ENCODE peak calls at places on chromosomes 1 and 21, in seven cellular contexts. S is nephron progenitor cell, H is astrocyte of the spinal cord, N is heart right ventricle, G is endodermal cell, F is MCF 10A, R is lower leg skin. E is an unnamed sample.

GRCh38 chr21:43578677-43579313 is 80.5 kb downstream of the HSF2BP start:
- DNase-seq in F (no peak), N (no peak), H (no peak), S (no peak), R (no peak), G (no peak), E (no peak)

GRCh38 chr1:209827384-209828261 is at the start of gene UTP25:
- DNase-seq in N (peak; percentile 90), F (peak; percentile 99), S (peak; percentile 87), G (peak; percentile 97), H (peak; percentile 96), R (peak; percentile 97), E (peak; percentile 91)

GRCh38 chr1:67892451-67893125 is 59.3 kb upstream of the GNG12 start:
- DNase-seq in F (no peak), S (no peak), R (no peak), G (no peak), N (no peak), H (peak; percentile 43), E (no peak)

GRCh38 chr1:16905112-16905855 is 9.5 kb downstream of the RNU1-2 start:
- DNase-seq in S (peak; percentile 37), G (peak; percentile 82), R (peak; percentile 86), H (peak; percentile 94), F (peak; percentile 89), N (no peak), E (peak; percentile 63)

GRCh38 chr1:180953791-180954721 is 41.4 kb downstream of the KIAA1614 start:
- DNase-seq in S (no peak), N (peak; percentile 78), H (peak; percentile 43), R (peak; percentile 93), F (no peak), G (no peak), E (no peak)

GRCh38 chr1:91568261-91568660 is 67.6 kb downstream of the CDC7 start:
- DNase-seq in F (no peak), S (no peak), N (no peak), G (no peak), H (no peak), R (no peak), E (no peak)

GRCh38 chr1:160070243-160071163 is 543 bp upstream of the KCNJ10 start:
- DNase-seq in G (peak; percentile 97), H (peak; percentile 54), F (no peak), S (peak; percentile 94), N (peak; percentile 82), R (peak; percentile 95), E (no peak)

GRCh38 chr1:29331731-29332130 is 95.4 kb downstream of the PTPRU start:
- DNase-seq in R (no peak), F (no peak), S (no peak), H (no peak), G (no peak), N (no peak), E (no peak)

GRCh38 chr1:40625076-40625475 is 40.4 kb downstream of the RIMS3 start:
- DNase-seq in H (peak; percentile 4), F (peak; percentile 55), S (no peak), N (peak; percentile 36), R (peak; percentile 61), G (peak; percentile 69), E (no peak)

GRCh38 chr1:50422946-50423669 is at the start of gene DMRTA2:
- DNase-seq in H (no peak), N (no peak), F (no peak), G (peak; percentile 91), R (no peak), S (peak; percentile 54), E (no peak)

GRCh38 chr1:6646499-6647148 is 22.0 kb downstream of the THAP3 start:
- DNase-seq in R (no peak), N (no peak), S (no peak), H (peak; percentile 52), G (peak; percentile 72), F (peak; percentile 48), E (no peak)

GRCh38 chr1:45552309-45552708 is 1.7 kb downstream of the AKR1A1 start:
- DNase-seq in F (peak; percentile 81), S (no peak), G (no peak), N (no peak), H (no peak), R (no peak), E (no peak)

GRCh38 chr1:119046429-119047039 is 58.4 kb upstream of the TBX15 start:
- DNase-seq in F (peak; percentile 43), S (no peak), N (no peak), H (peak; percentile 80), G (no peak), R (peak; percentile 78), E (no peak)

GRCh38 chr1:109610609-109611307 is 8.7 kb downstream of the GNAT2 start:
- DNase-seq in S (no peak), F (no peak), R (no peak), N (no peak), G (peak; percentile 66), H (peak; percentile 40), E (no peak)

GRCh38 chr1:171212607-171213347 is 27.7 kb downstream of the FMO2 start:
- DNase-seq in N (no peak), F (no peak), G (no peak), R (no peak), H (no peak), S (no peak), E (peak; percentile 75)

GRCh38 chr1:175863291-175864050 is 120.1 kb upstream of the TNR start:
- DNase-seq in S (no peak), N (no peak), G (peak; percentile 60), F (no peak), R (no peak), H (no peak), E (no peak)

GRCh38 chr21:27219068-27219467 is 252.2 kb upstream of the ADAMTS5 start:
- DNase-seq in H (peak; percentile 51), R (no peak), F (peak; percentile 82), S (no peak), N (no peak), G (no peak), E (no peak)

GRCh38 chr1:38140025-38140487 is 93.5 kb upstream of the POU3F1 start:
- DNase-seq in R (no peak), G (peak; percentile 77), S (peak; percentile 33), H (no peak), N (no peak), F (no peak), E (no peak)

GRCh38 chr1:177278626-177279390 is 108.0 kb downstream of the BRINP2 start:
- DNase-seq in G (peak; percentile 50), R (no peak), S (no peak), N (no peak), H (peak; percentile 29), F (peak; percentile 63), E (no peak)

GRCh38 chr1:112461200-112461871 is 47.4 kb upstream of the WNT2B start:
- DNase-seq in N (no peak), R (no peak), G (peak; percentile 62), H (no peak), S (no peak), F (no peak), E (peak; percentile 66)

GRCh38 chr1:59814180-59814900 is 409 bp upstream of the HOOK1 start:
- DNase-seq in G (peak; percentile 98), F (peak; percentile 98), R (peak; percentile 93), N (peak; percentile 68), H (peak; percentile 14), S (peak; percentile 88), E (peak; percentile 98)

GRCh38 chr1:159088566-159089183 is 12.1 kb upstream of the AIM2 start:
- DNase-seq in N (no peak), G (no peak), R (no peak), S (no peak), F (no peak), H (no peak), E (no peak)

GRCh38 chr1:99648107-99648506 is 2.2 kb downstream of the PALMD start:
- DNase-seq in N (peak; percentile 74), G (peak; percentile 56), F (peak; percentile 62), S (no peak), R (peak; percentile 88), H (no peak), E (no peak)
- TF ChIP-seq CTCF in N (peak; percentile 57), G (peak; percentile 62), F (no peak), S (no peak), R (no peak), H (peak; percentile 37), E (peak; percentile 50)

GRCh38 chr1:204410764-204411450 is 710 bp downstream of the PPP1R15B start:
- DNase-seq in H (peak; percentile 58), N (peak; percentile 58), S (peak; percentile 55), R (peak; percentile 93), G (no peak), F (peak; percentile 76), E (peak; percentile 25)
- TF ChIP-seq CTCF in H (no peak), N (no peak), S (no peak), R (no peak), G (no peak), F (no peak), E (no peak)

GRCh38 chr1:20981903-20982695 is 194.6 kb downstream of the EIF4G3 start:
- DNase-seq in H (peak; percentile 46), R (no peak), G (no peak), N (no peak), F (peak; percentile 40), S (no peak), E (no peak)
- TF ChIP-seq CTCF in H (peak; percentile 29), R (no peak), G (peak; percentile 26), N (peak; percentile 55), F (no peak), S (no peak), E (peak; percentile 36)

DNA sequence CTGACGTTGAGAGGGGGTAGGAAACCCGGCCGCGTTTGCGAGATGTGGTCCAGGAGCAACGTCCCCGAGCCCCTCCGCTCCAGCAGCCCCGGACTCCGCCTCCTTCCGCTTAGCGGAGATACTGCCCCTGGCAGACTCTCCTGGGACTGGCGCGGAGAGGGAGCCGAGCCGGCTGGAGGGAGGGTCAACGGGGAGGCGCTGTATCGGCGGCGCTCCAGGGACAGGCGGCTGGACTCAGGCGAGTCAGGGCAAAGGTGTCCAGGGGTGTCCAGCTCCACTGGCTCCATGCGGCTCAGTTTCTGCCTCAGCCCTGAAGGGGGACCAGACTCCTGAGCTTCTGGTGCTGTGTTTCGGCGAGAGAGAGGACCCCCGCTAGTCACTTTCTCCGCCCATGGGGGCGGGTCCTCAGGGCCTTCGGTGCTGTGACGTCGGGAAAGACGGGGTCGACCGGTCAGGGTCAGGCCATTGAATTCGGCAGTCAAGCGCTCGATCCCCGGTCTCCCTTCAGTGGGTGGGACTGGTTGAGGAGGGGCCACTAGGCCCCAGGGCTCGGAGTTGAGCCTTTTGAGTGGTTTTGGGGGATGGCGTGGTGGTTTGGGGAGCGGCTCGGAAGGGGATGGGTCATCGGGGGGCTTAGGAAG is 2.8 kb upstream of the LIX1L start:
- DNase-seq in H (peak; percentile 58), G (peak; percentile 94), S (peak; percentile 89), N (peak; percentile 87), R (peak; percentile 95), F (no peak), E (no peak)
- TF ChIP-seq CTCF in H (peak; percentile 26), G (peak; percentile 50), S (peak; percentile 3), N (peak; percentile 34), R (no peak), F (no peak), E (peak; percentile 23)

GRCh38 chr1:169462385-169462784 is 23.4 kb downstream of the SLC19A2 start:
- DNase-seq in F (no peak), H (no peak), G (no peak), S (no peak), R (no peak), N (no peak), E (no peak)

GRCh38 chr1:169461390-169462001 is 24.2 kb downstream of the SLC19A2 start:
- DNase-seq in S (no peak), F (no peak), R (no peak), N (no peak), H (no peak), G (no peak), E (no peak)

GRCh38 chr1:169468982-169469381 is 16.8 kb downstream of the SLC19A2 start:
- DNase-seq in N (no peak), G (no peak), H (no peak), F (peak; percentile 35), S (no peak), R (no peak), E (no peak)

GRCh38 chr1:169466259-169467230 is 19.2 kb downstream of the SLC19A2 start:
- DNase-seq in R (no peak), N (no peak), F (peak; percentile 72), H (peak; percentile 61), S (no peak), G (peak; percentile 63), E (no peak)
- TF ChIP-seq CTCF in R (no peak), N (peak; percentile 51), F (peak; percentile 65), H (peak; percentile 41), S (peak; percentile 29), G (peak; percentile 73), E (peak; percentile 46)

E was measured in retinal pigment epithelial cell.